ENCODE peak calls at places on chromosomes 16 and 17, in ten cellular contexts. K is pancreas; P is SK-N-SH; N is fibroblast of lung; H is CD4-positive, alpha-beta memory T cell; W is transverse colon; G is A549; I is cardiac muscle cell; Q is IMR-90; R is lung. O is an unnamed sample. For H3K9me3, the result is how much of the 10 kb centered on the place peaks cover.

GRCh38 chr17:64413505-64413904 is 22.8 kb upstream of the PECAM1 start:
- DNase-seq in I (no peak), Q (no peak), N (no peak), G (no peak), K (no peak), H (no peak), P (no peak), W (peak), R (peak), O (no peak)

GRCh38 chr16:49013727-49014080 is 267.9 kb downstream of the CBLN1 start:
- DNase-seq in K (no peak), W (no peak), P (no peak), R (no peak), N (no peak), H (no peak), I (no peak), Q (no peak), G (no peak), O (no peak)

GRCh38 chr17:6178959-6179358 is 108.8 kb downstream of the WSCD1 start:
- DNase-seq in I (peak), Q (no peak), H (no peak), R (no peak), N (no peak), K (no peak), W (no peak), P (no peak), G (no peak), O (no peak)

GRCh38 chr17:42163696-42164407 is 9.1 kb upstream of the RAB5C start:
- DNase-seq in N (no peak), I (no peak), Q (no peak), K (no peak), R (no peak), P (no peak), W (no peak), H (no peak), G (no peak), O (no peak)

GRCh38 chr16:48136547-48137360 is 19.0 kb downstream of the ABCC12 start:
- DNase-seq in R (no peak), Q (no peak), I (peak), N (peak), H (no peak), W (no peak), K (peak), P (no peak), G (no peak), O (no peak)

GRCh38 chr16:85724936-85725335 is 26.0 kb downstream of the C16orf74 start:
- DNase-seq in K (no peak), G (no peak), W (no peak), I (no peak), R (no peak), N (no peak), H (no peak), Q (no peak), P (no peak), O (no peak)

GRCh38 chr17:49252148-49252682 is 21.6 kb upstream of the PHOSPHO1 start:
- DNase-seq in I (peak), R (peak), G (no peak), W (no peak), N (no peak), Q (no peak), P (no peak), H (no peak), K (no peak), O (no peak)

GRCh38 chr16:27444015-27444414 is 42.0 kb downstream of the IL21R start:
- DNase-seq in N (peak), P (no peak), I (peak), R (no peak), W (no peak), Q (peak), H (no peak), K (no peak), G (no peak), O (no peak)

GRCh38 chr17:49259663-49260010 is 29.1 kb upstream of the PHOSPHO1 start:
- DNase-seq in K (no peak), N (no peak), Q (no peak), I (no peak), W (no peak), P (no peak), H (no peak), R (no peak), G (no peak), O (no peak)

GRCh38 chr17:48026503-48027321 is 10.9 kb downstream of the COPZ2 start:
- DNase-seq in R (peak), K (peak), P (peak), N (peak), G (peak), I (peak), W (peak), H (peak), Q (peak), O (peak)

GRCh38 chr17:40371261-40371929 is 6.9 kb upstream of the GJD3 start:
- DNase-seq in N (no peak), R (no peak), W (no peak), Q (no peak), G (no peak), P (peak), I (no peak), H (peak), K (no peak), O (no peak)

GRCh38 chr17:42475853-42476252 is 17.2 kb downstream of the ATP6V0A1 start:
- DNase-seq in I (no peak), G (no peak), P (no peak), Q (no peak), W (no peak), K (no peak), R (no peak), N (no peak), H (no peak), O (no peak)

GRCh38 chr17:57938061-57938502 is 17.1 kb downstream of the CUEDC1 start:
- DNase-seq in P (no peak), I (no peak), R (no peak), K (no peak), Q (no peak), W (no peak), H (no peak), N (no peak), G (no peak), O (no peak)

GRCh38 chr17:7851438-7852261 is 3.2 kb upstream of the TMEM88 start:
- DNase-seq in N (peak), G (peak), H (peak), P (peak), W (peak), Q (peak), I (peak), R (peak), K (peak), O (peak)

GRCh38 chr17:39605492-39606433 is 2.0 kb downstream of the NEUROD2 start:
- DNase-seq in I (no peak), N (peak), H (no peak), R (no peak), Q (no peak), P (peak), G (no peak), W (no peak), K (no peak), O (no peak)

GRCh38 chr17:6713130-6713917 is at the start of gene SLC13A5:
- DNase-seq in P (peak), N (peak), R (no peak), Q (no peak), W (no peak), I (peak), G (peak), K (no peak), H (no peak), O (no peak)

GRCh38 chr17:78572277-78573205 is 4.7 kb downstream of the DNAH17 start:
- DNase-seq in G (no peak), P (peak), K (no peak), W (no peak), I (no peak), Q (no peak), N (no peak), R (no peak), H (no peak), O (no peak)

GRCh38 chr17:13024526-13025263 is 6.9 kb upstream of the ELAC2 start:
- DNase-seq in Q (peak), W (peak), P (peak), H (peak), N (peak), I (peak), G (peak), K (peak), R (peak), O (peak)

GRCh38 chr16:14455577-14455976 is 174.5 kb downstream of the PARN start:
- DNase-seq in W (no peak), K (no peak), Q (peak), R (no peak), G (no peak), P (no peak), N (peak), H (no peak), I (no peak), O (no peak)

GRCh38 chr16:19879241-19879792 is 5.3 kb downstream of the GPRC5B start:
- DNase-seq in K (peak), Q (peak), W (no peak), P (peak), I (no peak), R (no peak), N (peak), G (no peak), H (no peak), O (no peak)

GRCh38 chr17:48023408-48024148 is 14.0 kb downstream of the COPZ2 start:
- DNase-seq in Q (peak), W (peak), K (peak), R (peak), H (peak), N (peak), P (peak), I (peak), G (peak), O (peak)

GRCh38 chr16:87317766-87318121 is 552 bp upstream of the C16orf95 start:
- DNase-seq in I (peak), P (peak), G (peak), N (peak), Q (peak), K (peak), R (peak), H (no peak), W (peak), O (peak)

GRCh38 chr16:54774768-54775167 is 155.9 kb upstream of the IRX5 start:
- DNase-seq in R (no peak), P (no peak), G (no peak), W (no peak), K (no peak), I (no peak), H (no peak), Q (no peak), N (peak), O (no peak)

GRCh38 chr17:1492249-1493206 is at the start of gene MYO1C:
- DNase-seq in K (no peak), N (no peak), Q (no peak), G (no peak), H (no peak), P (no peak), I (no peak), W (no peak), R (no peak), O (no peak)

GRCh38 chr17:8732406-8733065 is 12.1 kb downstream of the CCDC42 start:
- DNase-seq in G (no peak), H (no peak), N (peak), K (no peak), I (peak), Q (no peak), W (no peak), P (no peak), R (no peak), O (no peak)

GRCh38 chr17:66087073-66087472 is 104.9 kb downstream of the CEP112 start:
- DNase-seq in G (no peak), W (no peak), N (peak), Q (peak), H (no peak), K (no peak), I (peak), P (no peak), R (no peak), O (no peak)

GRCh38 chr16:65769055-65769465 is 597.4 kb upstream of the CDH5 start:
- DNase-seq in Q (peak), K (no peak), G (no peak), P (no peak), W (no peak), N (peak), H (no peak), I (peak), R (no peak), O (no peak)

GRCh38 chr17:31541559-31541958 is 150.1 kb downstream of the RAB11FIP4 start:
- DNase-seq in P (no peak), K (no peak), R (no peak), N (no peak), H (no peak), W (no peak), G (no peak), I (no peak), Q (no peak), O (no peak)

GRCh38 chr17:51085150-51085805 is 35.4 kb downstream of the SPAG9 start:
- DNase-seq in I (peak), Q (peak), K (no peak), H (no peak), G (no peak), N (peak), W (no peak), R (no peak), P (no peak), O (no peak)

GRCh38 chr16:24075929-24076716 is 180.0 kb upstream of the CACNG3 start:
- DNase-seq in N (no peak), I (no peak), R (no peak), W (no peak), P (no peak), Q (no peak), K (no peak), G (no peak), H (no peak), O (no peak)

GRCh38 chr17:80529104-80529903 is 15.3 kb upstream of the RPTOR start:
- DNase-seq in N (no peak), K (no peak), G (no peak), I (no peak), W (no peak), R (no peak), Q (no peak), P (peak), H (no peak), O (no peak)

GRCh38 chr16:85522842-85523601 is 90.1 kb upstream of the GSE1 start:
- DNase-seq in I (peak), P (no peak), H (no peak), R (no peak), Q (peak), K (no peak), G (no peak), N (peak), W (peak), O (no peak)

GRCh38 chr17:16129844-16130243 is 85.5 kb downstream of the NCOR1 start:
- DNase-seq in Q (no peak), I (no peak), N (no peak), K (no peak), H (no peak), R (no peak), P (no peak), G (no peak), W (no peak), O (no peak)

GRCh38 chr17:28090551-28090950 is 48.1 kb downstream of the NLK start:
- DNase-seq in I (no peak), W (no peak), K (no peak), H (no peak), G (no peak), N (no peak), R (no peak), Q (no peak), P (no peak), O (no peak)

GRCh38 chr17:28086519-28086918 is 44.0 kb downstream of the NLK start:
- DNase-seq in N (peak), R (no peak), P (no peak), G (no peak), H (no peak), Q (peak), I (no peak), W (no peak), K (no peak), O (no peak)

GRCh38 chr17:28087743-28088142 is 45.3 kb downstream of the NLK start:
- DNase-seq in G (no peak), K (no peak), N (no peak), P (no peak), H (no peak), I (no peak), Q (no peak), W (no peak), R (no peak), O (no peak)

DNA sequence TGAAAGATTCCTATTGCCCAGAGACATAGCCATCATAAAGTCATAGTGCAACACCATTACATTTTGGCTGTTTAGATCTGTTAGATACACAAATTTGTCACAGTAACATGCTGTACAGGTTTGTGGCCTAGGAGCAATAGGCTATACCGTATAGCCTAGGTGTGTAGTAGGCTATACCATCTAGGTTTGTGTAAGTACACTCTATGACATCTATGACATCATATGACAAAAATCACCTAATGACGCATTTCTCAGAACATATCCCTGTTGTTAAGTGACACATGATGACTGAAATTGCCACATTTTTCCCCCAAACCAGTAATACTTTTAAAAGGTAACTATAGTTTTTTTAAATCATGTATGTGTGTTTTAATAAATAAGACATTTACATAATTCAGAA is 43.3 kb downstream of the NLK start:
- DNase-seq in R (no peak), K (no peak), H (no peak), G (no peak), P (no peak), I (no peak), N (no peak), W (no peak), Q (no peak), O (no peak)
- H3K9me3 ChIP-seq in R (under half), K (under half), H (under half), G (under half), P (under half), I (under half), N (under half), W (under half), Q (under half), O (under half)

GRCh38 chr16:31853300-31853699 is 20.3 kb upstream of the ZNF267 start:
- DNase-seq in H (no peak), P (no peak), Q (no peak), K (no peak), N (no peak), W (no peak), I (no peak), R (no peak), G (no peak), O (no peak)
- H3K9me3 ChIP-seq in H (under half), P (under half), Q (under half), K (under half), N (under half), W (under half), I (under half), R (under half), G (under half), O (under half)

GRCh38 chr16:35798885-35799426 is 2339.5 kb downstream of the TP53TG3F start:
- DNase-seq in P (no peak), W (no peak), H (no peak), K (no peak), R (no peak), N (no peak), G (no peak), I (no peak), Q (no peak), O (no peak)

GRCh38 chr16:35792516-35793285 is 2333.3 kb downstream of the TP53TG3F start:
- DNase-seq in I (no peak), G (no peak), K (no peak), H (no peak), P (no peak), N (no peak), R (no peak), Q (no peak), W (no peak), O (no peak)

GRCh38 chr16:35795361-35796029 is 2336.1 kb downstream of the TP53TG3F start:
- DNase-seq in W (no peak), N (no peak), P (peak), I (no peak), H (no peak), G (no peak), Q (no peak), K (no peak), R (no peak), O (no peak)

DNA sequence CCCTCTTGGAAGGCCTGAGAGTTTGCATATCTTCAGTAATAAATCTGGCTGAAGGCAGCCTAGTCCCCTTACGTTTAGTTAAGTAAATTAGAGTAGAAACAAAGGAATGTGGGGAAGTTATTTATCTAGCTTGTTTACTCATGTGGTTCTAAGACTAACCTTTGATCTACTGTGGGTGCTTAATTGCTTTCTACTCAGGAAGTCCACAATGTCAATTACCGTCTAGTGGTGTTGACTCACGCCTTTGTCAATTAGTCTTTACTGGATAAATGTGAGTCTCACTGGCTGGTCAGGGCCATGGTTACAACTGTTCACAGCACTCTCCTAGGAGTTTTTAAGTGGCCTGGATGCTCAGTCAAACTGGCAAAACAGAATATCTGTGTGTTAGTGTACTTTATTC is 2338.4 kb downstream of the TP53TG3F start:
- DNase-seq in R (no peak), N (no peak), P (no peak), W (no peak), G (no peak), K (no peak), I (no peak), H (no peak), Q (no peak), O (no peak)
- H3K9me3 ChIP-seq in R (under half), N (under half), P (under half), W (under half), G (under half), K (under half), I (under half), H (under half), Q (under half), O (half or more)

GRCh38 chr16:1642148-1642547 is 30.0 kb downstream of the CRAMP1 start:
- DNase-seq in K (no peak), G (no peak), W (no peak), P (no peak), H (no peak), I (no peak), R (no peak), N (no peak), Q (no peak), O (no peak)
- H3K9me3 ChIP-seq in K (under half), G (under half), W (under half), P (under half), H (under half), I (under half), R (under half), N (under half), Q (under half), O (under half)

DNA sequence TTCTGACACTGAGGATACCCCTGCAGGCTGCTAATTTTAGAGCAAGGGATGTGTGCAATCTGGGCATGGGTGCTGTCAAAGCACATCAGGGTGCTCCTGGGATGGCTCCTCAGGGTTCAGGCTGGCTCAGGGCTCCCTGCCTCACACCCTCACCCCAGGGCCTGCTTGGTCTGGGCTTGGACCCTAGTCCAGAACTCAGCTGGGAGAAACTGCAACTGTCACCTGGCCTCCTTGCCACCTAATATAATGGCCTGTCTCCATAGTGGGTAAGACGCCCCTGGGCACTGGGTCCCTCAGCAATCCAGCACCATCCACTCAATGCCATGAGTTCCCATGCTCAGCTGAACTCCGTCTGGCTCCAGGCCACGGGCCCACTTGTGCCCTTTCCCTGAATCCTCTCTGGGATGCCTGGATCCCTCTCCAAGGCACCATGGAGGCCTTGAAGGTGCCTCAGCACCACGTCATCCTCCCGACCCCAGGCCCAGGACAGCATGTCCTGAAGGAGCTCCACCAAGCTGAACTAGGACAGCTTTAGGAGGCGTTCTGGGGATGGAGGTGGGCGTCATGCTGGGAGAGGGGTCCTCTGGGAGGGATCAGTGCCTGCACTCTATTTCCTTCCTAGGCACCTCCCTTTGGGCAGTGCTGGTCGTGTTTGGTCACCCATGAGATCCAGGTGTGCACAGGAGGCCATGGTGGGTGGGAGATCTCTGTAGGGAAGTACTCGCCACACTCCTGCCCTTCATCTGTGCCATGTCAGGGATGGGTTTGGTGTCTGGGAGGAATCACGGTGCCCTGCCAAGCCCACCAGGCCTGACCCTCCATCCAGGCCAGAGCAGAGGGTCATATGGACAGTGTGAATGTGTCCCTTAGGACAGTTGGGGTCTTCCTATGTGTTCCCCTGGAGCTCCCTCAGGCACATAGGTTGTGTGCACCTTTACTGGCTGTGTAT is 1688.4 kb downstream of the TP53TG3F start:
- DNase-seq in N (no peak), K (no peak), W (no peak), R (no peak), H (no peak), Q (no peak), P (no peak), G (no peak), I (no peak), O (no peak)
- H3K9me3 ChIP-seq in N (under half), K (under half), W (under half), R (half or more), H (under half), Q (under half), P (under half), G (under half), I (under half), O (half or more)

GRCh38 chr17:22704674-22705073 is 1012.4 kb downstream of the KCNJ18 start:
- DNase-seq in K (no peak), P (no peak), Q (no peak), W (no peak), G (no peak), R (no peak), I (no peak), H (no peak), N (no peak), O (no peak)
- H3K9me3 ChIP-seq in K (under half), P (under half), Q (under half), W (under half), G (under half), R (under half), I (under half), H (under half), N (under half), O (half or more)